ENCODE peak calls at places on chromosomes 3 and 15, in seven cellular contexts. W is body of pancreas, A is A549, D is endothelial cell of umbilical vein, R is left lung, G is IMR-90, X is fibroblast of lung. F is an unnamed sample.

GRCh38 chr3:81484532-81484931 is 276.9 kb downstream of the GBE1 start:
- DNase-seq in D (no peak), R (no peak), X (no peak), W (no peak), A (no peak), G (no peak), F (no peak)

GRCh38 chr3:2352134-2352762 is 253.6 kb downstream of the CNTN4 start:
- DNase-seq in A (no peak), W (no peak), D (no peak), G (no peak), X (no peak), R (peak; percentile 78), F (peak; percentile 67)

GRCh38 chr15:77974416-77975331 is 102.8 kb downstream of the TBC1D2B start:
- DNase-seq in A (no peak), D (no peak), X (no peak), W (no peak), G (no peak), R (no peak), F (peak; percentile 60)

GRCh38 chr3:52670621-52671521 is 14.8 kb downstream of the PBRM1 start:
- DNase-seq in D (peak; percentile 95), X (peak; percentile 100), R (no peak), G (peak; percentile 100), W (peak; percentile 38), A (peak; percentile 55), F (no peak)

GRCh38 chr3:17336291-17336690 is 406.1 kb downstream of the TBC1D5 start:
- DNase-seq in D (peak; percentile 33), X (peak; percentile 28), W (no peak), A (no peak), G (no peak), R (no peak), F (no peak)

GRCh38 chr3:46668591-46668990 is 24.9 kb downstream of the ALS2CL start:
- DNase-seq in X (no peak), R (peak; percentile 44), G (no peak), A (no peak), W (no peak), D (no peak), F (peak; percentile 38)

GRCh38 chr15:86236721-86237121 is 157.1 kb downstream of the AGBL1 start:
- DNase-seq in D (no peak), R (no peak), X (no peak), G (no peak), A (no peak), W (no peak), F (no peak)

GRCh38 chr3:136078421-136079364 is 113.2 kb downstream of the PPP2R3A start:
- DNase-seq in W (no peak), X (peak; percentile 59), G (peak; percentile 38), R (no peak), A (peak; percentile 6), D (peak; percentile 62), F (no peak)

GRCh38 chr15:89138999-89139612 is 50.9 kb downstream of the ABHD2 start:
- DNase-seq in G (peak; percentile 47), D (no peak), W (no peak), A (no peak), X (peak; percentile 26), R (no peak), F (no peak)

GRCh38 chr3:71784914-71785593 is at the start of gene PROK2:
- DNase-seq in D (no peak), X (no peak), G (no peak), W (no peak), R (peak; percentile 89), A (no peak), F (peak; percentile 76)

GRCh38 chr15:95277266-95277665 is 1045.9 kb downstream of the MCTP2 start:
- DNase-seq in A (no peak), G (peak; percentile 98), W (no peak), D (no peak), X (peak; percentile 84), R (no peak), F (no peak)

GRCh38 chr15:41205315-41205714 is 25.2 kb downstream of the EXD1 start:
- DNase-seq in R (no peak), X (no peak), A (no peak), D (no peak), W (no peak), G (peak; percentile 48), F (no peak)

GRCh38 chr3:183500349-183500748 is 55.2 kb downstream of the KLHL6 start:
- DNase-seq in R (no peak), X (no peak), G (no peak), W (no peak), D (no peak), A (no peak), F (no peak)

GRCh38 chr15:83206387-83206970 is 1.1 kb downstream of the HDGFL3 start:
- DNase-seq in R (no peak), A (peak; percentile 31), W (no peak), G (no peak), D (no peak), X (peak; percentile 19), F (no peak)

GRCh38 chr15:46682969-46683791 is 1034.1 kb upstream of the SEMA6D start:
- DNase-seq in X (no peak), R (no peak), G (no peak), A (no peak), W (no peak), D (no peak), F (no peak)

GRCh38 chr15:90184786-90185704 is 16.1 kb upstream of the SEMA4B start:
- DNase-seq in G (no peak), D (no peak), X (peak; percentile 38), A (peak; percentile 95), W (peak; percentile 81), R (peak; percentile 91), F (peak; percentile 95)

GRCh38 chr15:89575656-89576416 is 567 bp downstream of the TICRR start:
- DNase-seq in X (no peak), W (no peak), D (peak; percentile 41), A (no peak), G (peak; percentile 4), R (peak; percentile 88), F (no peak)

GRCh38 chr3:99910752-99911151 is 93.1 kb downstream of the CMSS1 start:
- DNase-seq in G (no peak), A (no peak), R (no peak), W (no peak), D (no peak), X (no peak), F (no peak)

GRCh38 chr3:120741320-120741719 is 996 bp downstream of the RABL3 start:
- DNase-seq in X (no peak), W (no peak), A (no peak), R (no peak), G (no peak), D (no peak), F (no peak)

GRCh38 chr3:193852901-193853300 is 259.9 kb downstream of the OPA1 start:
- DNase-seq in A (no peak), X (no peak), W (no peak), R (no peak), D (no peak), G (no peak), F (no peak)

GRCh38 chr3:50345586-50345985 is at the start of gene ZMYND10:
- DNase-seq in R (peak; percentile 93), A (peak; percentile 76), D (no peak), G (peak; percentile 28), X (peak; percentile 47), W (peak; percentile 54), F (peak; percentile 88)
- H3K4me1 ChIP-seq in R (peaks cover 27% of the 10 kb centered on the region), A (peaks cover 12% of the 10 kb centered on the region), D (peaks cover 16% of the 10 kb centered on the region), G (peaks cover 9% of the 10 kb centered on the region), X (peaks cover 7% of the 10 kb centered on the region), W (peaks cover 44% of the 10 kb centered on the region), F (peaks cover 6% of the 10 kb centered on the region)

GRCh38 chr3:66403268-66403990 is 97.4 kb downstream of the LRIG1 start:
- DNase-seq in D (no peak), R (peak; percentile 48), X (peak; percentile 75), A (no peak), G (peak; percentile 74), W (no peak), F (no peak)
- H3K4me1 ChIP-seq in D (peaks cover 9% of the 10 kb centered on the region), R (no peaks in the 10 kb centered on the region), X (peaks cover 30% of the 10 kb centered on the region), A (no peaks in the 10 kb centered on the region), G (peaks cover 20% of the 10 kb centered on the region), W (peaks cover 77% of the 10 kb centered on the region), F (no peaks in the 10 kb centered on the region)

GRCh38 chr15:74841761-74842385 is 1.1 kb downstream of the ULK3 start:
- DNase-seq in G (no peak), W (no peak), A (no peak), X (no peak), R (no peak), D (no peak), F (peak; percentile 69)

GRCh38 chr15:74842581-74843444 is at the start of gene ULK3:
- DNase-seq in R (peak; percentile 99), G (peak; percentile 73), W (peak; percentile 92), X (peak; percentile 84), A (peak; percentile 96), D (peak; percentile 81), F (peak; percentile 96)

GRCh38 chr15:74844319-74845207 is 1.6 kb upstream of the ULK3 start:
- DNase-seq in G (no peak), R (no peak), A (no peak), D (no peak), W (no peak), X (no peak), F (peak; percentile 41)

GRCh38 chr15:74843891-74844299 is 939 bp upstream of the ULK3 start:
- DNase-seq in G (no peak), W (no peak), R (no peak), D (no peak), A (no peak), X (no peak), F (peak; percentile 70)

DNA sequence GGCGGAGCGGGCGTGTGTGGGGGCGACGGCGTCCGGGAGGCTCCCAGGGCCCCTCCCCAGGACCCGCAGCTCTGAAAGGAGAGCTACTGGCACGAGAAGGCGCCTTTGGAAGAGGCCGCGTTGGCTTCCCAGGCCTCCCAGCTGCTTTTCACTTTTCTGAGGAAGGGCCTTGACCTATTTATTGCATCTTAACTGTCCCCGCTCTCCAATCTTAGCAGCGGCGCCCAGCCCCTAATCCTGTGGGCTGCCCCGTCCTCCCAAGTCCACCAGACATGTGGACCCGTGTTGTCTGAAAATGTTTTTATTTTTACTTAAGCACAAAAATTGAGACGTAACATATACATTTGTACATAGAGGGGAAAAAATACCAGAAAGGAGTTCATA is 481 bp upstream of the ULK3 start:
- DNase-seq in W (no peak), A (no peak), X (no peak), G (no peak), R (no peak), D (no peak), F (peak; percentile 83)
- H3K4me1 ChIP-seq in W (peaks cover 21% of the 10 kb centered on the region), A (peaks cover 13% of the 10 kb centered on the region), X (peaks cover 7% of the 10 kb centered on the region), G (peaks cover 4% of the 10 kb centered on the region), R (peaks cover 17% of the 10 kb centered on the region), D (peaks cover 11% of the 10 kb centered on the region), F (peaks cover 22% of the 10 kb centered on the region)

DNA sequence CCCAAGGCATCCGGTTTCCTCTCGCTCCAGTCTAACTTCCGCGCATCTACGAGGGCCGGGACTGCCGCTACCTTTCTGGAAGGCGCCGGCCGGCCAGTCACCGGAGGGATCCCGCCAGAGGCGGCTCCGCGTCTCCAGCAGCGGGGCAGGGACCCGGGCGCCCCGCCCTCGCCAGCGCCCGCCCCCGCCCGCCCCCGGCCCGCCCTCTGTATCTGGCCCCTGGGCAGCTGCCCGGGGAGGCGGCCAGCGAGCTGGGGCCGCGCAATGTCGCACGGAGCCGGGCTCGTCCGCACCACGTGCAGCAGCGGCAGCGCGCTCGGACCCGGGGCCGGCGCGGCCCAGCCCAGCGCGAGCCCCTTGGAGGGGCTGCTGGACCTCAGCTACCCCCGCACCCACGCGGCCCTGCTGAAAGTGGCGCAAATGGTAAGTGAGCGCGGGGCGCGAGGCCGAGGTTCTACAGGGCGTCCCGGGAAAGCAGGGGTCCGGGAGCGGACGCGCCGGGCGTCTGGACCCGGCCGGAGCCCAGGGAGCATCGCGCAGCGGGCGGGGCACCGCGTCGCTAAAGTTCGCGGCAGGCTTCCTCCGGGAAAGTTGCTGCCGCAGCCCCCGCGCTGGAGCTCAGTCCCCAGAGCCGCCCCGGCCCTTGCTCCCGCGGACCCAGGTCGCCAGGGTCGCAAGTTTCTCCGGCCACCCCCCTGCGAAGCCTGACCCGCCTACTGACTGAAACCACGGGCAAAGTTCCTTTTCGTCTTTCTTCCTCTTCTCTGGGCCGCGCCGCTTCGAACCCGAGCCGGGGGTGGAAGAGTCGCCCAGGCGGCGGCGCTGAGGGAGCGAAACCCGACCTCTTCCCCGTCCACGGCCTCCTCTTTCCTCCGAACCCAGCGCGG is at the start of gene CMTM7:
- DNase-seq in R (peak; percentile 95), D (peak; percentile 65), A (peak; percentile 43), G (peak; percentile 35), W (peak; percentile 78), X (peak; percentile 50), F (peak; percentile 94)
- H3K4me1 ChIP-seq in R (no peaks in the 10 kb centered on the region), D (peaks cover 14% of the 10 kb centered on the region), A (peaks cover 5% of the 10 kb centered on the region), G (peaks cover 2% of the 10 kb centered on the region), W (peaks cover 10% of the 10 kb centered on the region), X (no peaks in the 10 kb centered on the region), F (peaks cover 2% of the 10 kb centered on the region)

F was measured in kidney.